ENCODE peak calls at places on chromosomes 6 and 20, in nine cellular contexts. P, D, L, Z, C, W, Y, F and K are unnamed samples.

GRCh38 chr6:80454197-80454596 is 347.7 kb downstream of the BCKDHB start:
- DNase-seq in Y (peak), D (no peak), W (peak), F (no peak), L (peak), Z (no peak), C (peak), P (peak), K (no peak)

GRCh38 chr6:161918608-161919205 is 644.8 kb upstream of the AGPAT4 start:
- DNase-seq in L (no peak), F (no peak), C (no peak), W (no peak), Y (no peak), D (no peak), P (no peak), Z (no peak), K (no peak)

GRCh38 chr20:5361176-5361575 is 44.4 kb upstream of the PROKR2 start:
- DNase-seq in W (no peak), Y (no peak), Z (no peak), C (no peak), P (no peak), F (no peak), L (no peak), D (no peak), K (no peak)

GRCh38 chr6:40963019-40963418 is 76.0 kb downstream of the UNC5CL start:
- DNase-seq in W (no peak), Y (no peak), P (no peak), F (no peak), Z (no peak), L (no peak), D (no peak), C (no peak), K (no peak)

GRCh38 chr20:19449051-19449450 is 236.6 kb downstream of the SLC24A3 start:
- DNase-seq in C (no peak), P (no peak), W (no peak), D (no peak), Y (no peak), L (no peak), F (no peak), Z (no peak), K (no peak)

GRCh38 chr6:113856571-113857564 is at the start of gene MARCKS:
- DNase-seq in P (peak), C (peak), L (peak), Z (peak), W (no peak), F (peak), Y (peak), D (peak), K (peak)

GRCh38 chr6:1146500-1146899 is 165.4 kb upstream of the FOXQ1 start:
- DNase-seq in D (no peak), Y (no peak), C (no peak), F (no peak), L (no peak), W (no peak), Z (no peak), P (no peak), K (no peak)

GRCh38 chr6:128519931-128520435 is 416 bp downstream of the PTPRK start:
- DNase-seq in Y (no peak), D (peak), W (peak), P (peak), Z (peak), L (peak), F (peak), C (no peak), K (peak)

GRCh38 chr20:58981564-58982364 is 708 bp downstream of the NELFCD start:
- DNase-seq in F (no peak), L (no peak), Z (peak), P (peak), Y (no peak), D (peak), W (peak), C (no peak), K (no peak)

GRCh38 chr20:19478320-19478719 is 265.9 kb downstream of the SLC24A3 start:
- DNase-seq in D (no peak), C (no peak), Y (no peak), L (no peak), F (no peak), W (no peak), P (no peak), Z (no peak), K (no peak)

GRCh38 chr6:31752739-31753319 is 9.6 kb upstream of the SAPCD1 start:
- DNase-seq in W (no peak), L (peak), Y (no peak), C (peak), P (peak), F (no peak), D (no peak), Z (no peak), K (no peak)

GRCh38 chr20:34112600-34113061 is 588 bp upstream of the EIF2S2 start:
- DNase-seq in Y (no peak), Z (no peak), C (no peak), W (no peak), D (peak), L (peak), P (peak), F (no peak), K (peak)

GRCh38 chr6:143402721-143403336 is 47.7 kb downstream of the ADAT2 start:
- DNase-seq in Z (no peak), Y (no peak), C (no peak), F (no peak), L (no peak), P (no peak), W (no peak), D (no peak), K (no peak)

GRCh38 chr6:25745836-25746235 is 8.7 kb upstream of the SLC17A4 start:
- DNase-seq in D (no peak), P (no peak), C (no peak), Z (no peak), L (no peak), W (no peak), Y (no peak), F (no peak), K (no peak)

GRCh38 chr6:160455484-160456213 is 107.5 kb downstream of the SLC22A3 start:
- DNase-seq in Z (peak), C (peak), F (peak), P (peak), L (peak), W (peak), D (peak), Y (peak), K (peak)

GRCh38 chr6:161035182-161035980 is 43.8 kb downstream of the MAP3K4 start:
- DNase-seq in D (no peak), F (no peak), L (no peak), Z (no peak), P (no peak), C (no peak), W (no peak), Y (no peak), K (no peak)

GRCh38 chr6:150202404-150202803 is 59.6 kb downstream of the PPP1R14C start:
- DNase-seq in W (no peak), D (no peak), F (no peak), Y (no peak), Z (no peak), L (no peak), C (no peak), P (peak), K (no peak)

GRCh38 chr6:107114872-107115694 is at the start of gene BEND3:
- DNase-seq in Z (peak), L (peak), Y (no peak), W (peak), P (no peak), C (no peak), D (peak), F (peak), K (peak)

GRCh38 chr20:50191566-50192363 is 1.1 kb downstream of the CEBPB start:
- DNase-seq in Z (peak), W (peak), C (peak), F (peak), P (peak), D (peak), L (peak), Y (no peak), K (peak)

GRCh38 chr6:21586760-21587181 is 6.8 kb upstream of the SOX4 start:
- DNase-seq in Y (no peak), F (no peak), P (no peak), C (no peak), Z (peak), D (no peak), W (no peak), L (no peak), K (peak)

GRCh38 chr20:58835231-58835630 is 15.5 kb downstream of the GNAS-AS1 start:
- DNase-seq in Y (no peak), Z (no peak), D (no peak), P (no peak), L (no peak), F (no peak), W (no peak), C (no peak), K (no peak)

GRCh38 chr6:82248233-82248735 is 740 bp upstream of the IBTK start:
- DNase-seq in Y (peak), C (peak), F (no peak), L (peak), P (peak), D (peak), W (peak), Z (no peak), K (no peak)

GRCh38 chr6:32148722-32149576 is 2.8 kb downstream of the PRRT1 start:
- DNase-seq in L (peak), D (no peak), P (peak), C (no peak), W (peak), Y (no peak), F (peak), Z (no peak), K (no peak)

GRCh38 chr6:2734517-2735076 is 16.1 kb downstream of the MYLK4 start:
- DNase-seq in C (no peak), F (no peak), Z (no peak), W (no peak), D (no peak), L (peak), P (peak), Y (no peak), K (no peak)

GRCh38 chr6:116764961-116765841 is at the start of gene FAM162B:
- DNase-seq in Z (no peak), W (no peak), P (peak), L (peak), C (peak), D (no peak), F (no peak), Y (no peak), K (peak)

GRCh38 chr6:138031417-138031816 is 75.8 kb downstream of the PERP start:
- DNase-seq in C (no peak), L (no peak), W (no peak), Z (no peak), F (no peak), Y (no peak), D (no peak), P (no peak), K (no peak)

GRCh38 chr6:9921366-9921765 is 493.5 kb downstream of the TFAP2A start:
- DNase-seq in P (no peak), C (no peak), W (no peak), Z (no peak), D (no peak), F (no peak), L (no peak), Y (no peak), K (no peak)